ENCODE peak calls at places on chromosomes 16 and 17, in four cellular contexts. One of them, this sample, is unnamed.
A peak's percentile ranks its signal among the peaks of the same experiment; 100 is the strongest.

GRCh38 chr17:44522883-44523671 is 19.9 kb upstream of the GPATCH8 start:
- DNase-seq in IMR-90: peak; percentile 61
- DNase-seq in K562: peak; percentile 60
- DNase-seq in HepG2: peak; percentile 82
- DNase-seq in this sample: peak; percentile 84

GRCh38 chr17:5237541-5238016 is 2.9 kb upstream of the SCIMP start:
- DNase-seq in IMR-90: peak; percentile 50
- DNase-seq in K562: peak; percentile 68
- DNase-seq in HepG2: peak; percentile 81
- DNase-seq in this sample: peak; percentile 78

GRCh38 chr17:50774225-50774803 is 7.0 kb upstream of the ANKRD40CL start:
- DNase-seq in IMR-90: no peak
- DNase-seq in K562: no peak
- DNase-seq in HepG2: no peak
- DNase-seq in this sample: no peak

GRCh38 chr17:17346428-17347233 is 43.5 kb downstream of the NT5M start:
- DNase-seq in IMR-90: no peak
- DNase-seq in K562: no peak
- DNase-seq in HepG2: no peak
- DNase-seq in this sample: no peak

GRCh38 chr17:14741516-14741915 is 440.6 kb downstream of the HS3ST3B1 start:
- DNase-seq in IMR-90: peak; percentile 52
- DNase-seq in K562: no peak
- DNase-seq in HepG2: no peak
- DNase-seq in this sample: no peak

GRCh38 chr17:72031219-72031906 is 89.5 kb upstream of the SOX9 start:
- DNase-seq in IMR-90: no peak
- DNase-seq in K562: no peak
- DNase-seq in HepG2: no peak
- DNase-seq in this sample: no peak

GRCh38 chr17:43418441-43419374 is 19.9 kb downstream of the ARL4D start:
- DNase-seq in IMR-90: peak; percentile 92
- DNase-seq in K562: no peak
- DNase-seq in HepG2: peak; percentile 56
- DNase-seq in this sample: peak; percentile 39

GRCh38 chr16:13982446-13982845 is 62.5 kb downstream of the ERCC4 start:
- DNase-seq in IMR-90: no peak
- DNase-seq in K562: no peak
- DNase-seq in HepG2: no peak
- DNase-seq in this sample: no peak

GRCh38 chr16:89764711-89765201 is 43.4 kb downstream of the ZNF276 start:
- DNase-seq in IMR-90: no peak
- DNase-seq in K562: no peak
- DNase-seq in HepG2: no peak
- DNase-seq in this sample: no peak

GRCh38 chr17:75835315-75835987 is 8.8 kb downstream of the UNC13D start:
- DNase-seq in IMR-90: no peak
- DNase-seq in K562: peak; percentile 62
- DNase-seq in HepG2: no peak
- DNase-seq in this sample: no peak

GRCh38 chr17:6052926-6053325 is 17.3 kb upstream of the WSCD1 start:
- DNase-seq in IMR-90: no peak
- DNase-seq in K562: no peak
- DNase-seq in HepG2: no peak
- DNase-seq in this sample: no peak

GRCh38 chr17:50207792-50208567 is 6.5 kb upstream of the COL1A1 start:
- DNase-seq in IMR-90: no peak
- DNase-seq in K562: no peak
- DNase-seq in HepG2: no peak
- DNase-seq in this sample: no peak

GRCh38 chr16:84031556-84031955 is 11.0 kb downstream of the SLC38A8 start:
- DNase-seq in IMR-90: no peak
- DNase-seq in K562: no peak
- DNase-seq in HepG2: no peak
- DNase-seq in this sample: no peak

GRCh38 chr16:84034516-84034915 is 8.1 kb downstream of the SLC38A8 start:
- DNase-seq in IMR-90: no peak
- DNase-seq in K562: no peak
- DNase-seq in HepG2: no peak
- DNase-seq in this sample: no peak

GRCh38 chr16:84033251-84034195 is 9.1 kb downstream of the SLC38A8 start:
- DNase-seq in IMR-90: no peak
- DNase-seq in K562: no peak
- DNase-seq in HepG2: no peak
- DNase-seq in this sample: no peak

GRCh38 chr16:84029297-84030096 is 13.1 kb downstream of the SLC38A8 start:
- DNase-seq in IMR-90: no peak
- DNase-seq in K562: no peak
- DNase-seq in HepG2: no peak
- DNase-seq in this sample: no peak

GRCh38 chr16:84032458-84033178 is 10.0 kb downstream of the SLC38A8 start:
- DNase-seq in IMR-90: no peak
- DNase-seq in K562: no peak
- DNase-seq in HepG2: no peak
- DNase-seq in this sample: no peak
- TF ChIP-seq BHLHE40 in IMR-90: no peak
- TF ChIP-seq BHLHE40 in K562: no peak
- TF ChIP-seq BHLHE40 in HepG2: no peak
- TF ChIP-seq BHLHE40 in this sample: no peak

GRCh38 chr16:1159973-1160772 is 7.3 kb downstream of the CACNA1H start:
- DNase-seq in IMR-90: no peak
- DNase-seq in K562: peak; percentile 59
- DNase-seq in HepG2: peak; percentile 83
- DNase-seq in this sample: no peak
- TF ChIP-seq BHLHE40 in IMR-90: no peak
- TF ChIP-seq BHLHE40 in K562: no peak
- TF ChIP-seq BHLHE40 in HepG2: no peak
- TF ChIP-seq BHLHE40 in this sample: no peak

GRCh38 chr16:49953090-49953489 is 71.9 kb upstream of the CNEP1R1 start:
- DNase-seq in IMR-90: no peak
- DNase-seq in K562: no peak
- DNase-seq in HepG2: no peak
- DNase-seq in this sample: no peak

GRCh38 chr16:49958474-49958873 is 66.6 kb upstream of the CNEP1R1 start:
- DNase-seq in IMR-90: no peak
- DNase-seq in K562: no peak
- DNase-seq in HepG2: no peak
- DNase-seq in this sample: no peak

GRCh38 chr16:49959552-49960277 is 65.3 kb upstream of the CNEP1R1 start:
- DNase-seq in IMR-90: no peak
- DNase-seq in K562: no peak
- DNase-seq in HepG2: no peak
- DNase-seq in this sample: no peak

GRCh38 chr16:49961087-49961486 is 63.9 kb upstream of the CNEP1R1 start:
- DNase-seq in IMR-90: peak; percentile 3
- DNase-seq in K562: no peak
- DNase-seq in HepG2: no peak
- DNase-seq in this sample: no peak

GRCh38 chr16:49956915-49957314 is 68.1 kb upstream of the CNEP1R1 start:
- DNase-seq in IMR-90: no peak
- DNase-seq in K562: no peak
- DNase-seq in HepG2: no peak
- DNase-seq in this sample: no peak
- TF ChIP-seq BHLHE40 in IMR-90: no peak
- TF ChIP-seq BHLHE40 in K562: no peak
- TF ChIP-seq BHLHE40 in HepG2: no peak
- TF ChIP-seq BHLHE40 in this sample: no peak

DNA sequence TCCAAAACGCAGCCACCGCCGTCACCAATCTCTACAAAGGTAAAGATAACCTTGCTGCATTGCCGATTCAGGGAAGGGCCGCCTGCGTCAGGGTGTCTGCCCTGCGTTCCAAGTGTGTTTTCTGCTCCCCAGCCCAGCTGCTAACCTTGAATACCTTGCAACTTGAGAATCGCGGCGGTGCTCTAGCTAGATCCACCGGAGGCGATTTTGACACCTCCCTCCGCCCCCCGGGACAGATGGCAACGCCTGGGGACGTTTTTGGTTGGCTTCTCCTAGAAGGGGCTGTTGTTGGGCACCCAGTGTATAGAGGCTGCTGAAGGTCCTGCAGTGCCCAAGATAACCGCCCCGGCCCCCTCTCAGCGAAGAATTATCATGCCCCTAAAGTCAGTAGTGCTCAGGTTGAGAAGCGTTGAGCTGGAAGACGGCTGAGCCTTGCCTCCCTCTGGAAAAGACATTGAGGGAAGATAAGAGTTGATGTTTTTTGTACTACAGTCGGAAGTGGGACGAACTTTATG is 1.6 kb downstream of the HAPSTR1 start:
- DNase-seq in IMR-90: no peak
- DNase-seq in K562: no peak
- DNase-seq in HepG2: no peak
- DNase-seq in this sample: no peak
- TF ChIP-seq BHLHE40 in IMR-90: no peak
- TF ChIP-seq BHLHE40 in K562: no peak
- TF ChIP-seq BHLHE40 in HepG2: no peak
- TF ChIP-seq BHLHE40 in this sample: no peak

DNA sequence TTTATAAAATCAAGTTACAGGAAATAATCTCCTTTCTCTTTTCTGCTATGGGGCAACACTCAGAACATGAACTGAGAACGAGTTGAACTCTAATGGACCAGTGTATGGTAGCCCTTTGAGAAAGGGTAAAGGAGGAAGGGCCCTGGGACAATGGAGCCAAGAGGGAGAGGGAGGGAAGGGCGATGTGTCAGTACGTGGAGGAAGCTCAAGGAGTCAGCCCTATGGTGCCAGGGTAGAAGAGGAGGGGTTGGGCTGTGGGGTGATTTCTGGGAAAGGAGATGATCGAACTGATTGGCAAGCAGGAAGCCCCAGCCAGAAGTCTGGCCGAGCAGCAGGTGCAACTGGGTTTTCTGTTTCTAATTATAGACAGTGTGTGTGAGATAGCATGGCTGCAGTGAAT is 4.3 kb upstream of the WIPI1 start:
- DNase-seq in IMR-90: no peak
- DNase-seq in K562: no peak
- DNase-seq in HepG2: no peak
- DNase-seq in this sample: no peak
- TF ChIP-seq BHLHE40 in IMR-90: no peak
- TF ChIP-seq BHLHE40 in K562: no peak
- TF ChIP-seq BHLHE40 in HepG2: no peak
- TF ChIP-seq BHLHE40 in this sample: no peak

GRCh38 chr17:58312021-58312630 is 16.5 kb downstream of the TSPOAP1 start:
- DNase-seq in IMR-90: no peak
- DNase-seq in K562: no peak
- DNase-seq in HepG2: no peak
- DNase-seq in this sample: no peak
- TF ChIP-seq BHLHE40 in IMR-90: no peak
- TF ChIP-seq BHLHE40 in K562: no peak
- TF ChIP-seq BHLHE40 in HepG2: no peak
- TF ChIP-seq BHLHE40 in this sample: no peak

GRCh38 chr16:85426806-85427205 is 186.3 kb upstream of the GSE1 start:
- DNase-seq in IMR-90: no peak
- DNase-seq in K562: no peak
- DNase-seq in HepG2: no peak
- DNase-seq in this sample: no peak

GRCh38 chr16:85423631-85424030 is 189.5 kb upstream of the GSE1 start:
- DNase-seq in IMR-90: no peak
- DNase-seq in K562: no peak
- DNase-seq in HepG2: no peak
- DNase-seq in this sample: no peak

GRCh38 chr16:85424260-85425060 is 188.7 kb upstream of the GSE1 start:
- DNase-seq in IMR-90: no peak
- DNase-seq in K562: no peak
- DNase-seq in HepG2: no peak
- DNase-seq in this sample: no peak

GRCh38 chr16:85423186-85423550 is 190.0 kb upstream of the GSE1 start:
- DNase-seq in IMR-90: no peak
- DNase-seq in K562: no peak
- DNase-seq in HepG2: no peak
- DNase-seq in this sample: no peak

DNA sequence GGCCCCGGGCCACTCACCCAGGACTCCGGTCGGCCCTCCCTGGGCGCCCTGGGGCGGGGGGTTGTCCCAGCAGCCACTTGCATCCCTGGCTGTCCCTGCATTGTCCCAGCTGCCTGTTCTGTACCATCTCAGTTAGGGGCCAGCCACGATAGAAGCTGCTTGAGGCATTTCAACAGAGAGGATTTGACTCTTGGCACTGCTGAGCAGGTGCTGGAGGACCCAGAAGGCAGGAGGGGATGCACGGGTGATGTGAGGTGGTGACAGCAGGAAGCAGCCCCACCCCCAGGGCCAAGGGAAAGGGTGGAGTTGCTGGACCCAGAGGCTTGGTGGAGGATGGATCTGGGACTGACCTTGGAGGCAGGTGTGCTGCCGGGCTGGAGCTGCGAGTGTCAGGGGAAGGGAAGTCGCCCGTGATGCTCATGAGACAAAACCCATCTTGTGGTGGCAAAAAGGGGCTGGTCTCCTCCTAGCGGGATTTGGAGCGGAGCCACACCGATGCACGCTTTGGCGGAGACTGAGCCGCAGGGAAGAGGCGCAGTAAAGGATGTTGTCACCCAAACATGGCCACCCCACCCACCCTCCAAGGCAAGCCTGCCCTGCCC is 188.0 kb upstream of the GSE1 start:
- DNase-seq in IMR-90: no peak
- DNase-seq in K562: no peak
- DNase-seq in HepG2: no peak
- DNase-seq in this sample: no peak
- TF ChIP-seq BHLHE40 in IMR-90: no peak
- TF ChIP-seq BHLHE40 in K562: no peak
- TF ChIP-seq BHLHE40 in HepG2: no peak
- TF ChIP-seq BHLHE40 in this sample: no peak

DNA sequence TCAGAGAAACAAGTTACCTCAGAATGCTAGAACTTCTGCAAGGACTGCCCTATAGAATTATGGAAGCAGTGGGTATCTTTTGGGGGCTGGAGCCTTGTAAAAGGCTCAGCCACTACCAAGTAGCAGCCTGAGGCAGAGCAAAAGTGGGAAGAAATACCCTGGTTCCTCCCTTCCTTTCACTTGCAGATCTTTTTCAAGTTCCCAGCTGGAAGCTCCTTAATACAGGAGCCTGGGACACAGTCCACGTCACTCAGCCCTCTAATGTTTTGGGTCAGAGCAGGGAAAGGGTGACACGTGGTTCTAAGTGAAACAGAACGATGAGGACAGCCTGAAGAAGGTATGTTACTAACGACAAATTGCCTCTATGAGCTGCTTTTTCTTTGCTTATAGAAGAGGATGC is 93.1 kb downstream of the CNTNAP4 start:
- DNase-seq in IMR-90: no peak
- DNase-seq in K562: no peak
- DNase-seq in HepG2: no peak
- DNase-seq in this sample: no peak
- TF ChIP-seq BHLHE40 in IMR-90: no peak
- TF ChIP-seq BHLHE40 in K562: no peak
- TF ChIP-seq BHLHE40 in HepG2: no peak
- TF ChIP-seq BHLHE40 in this sample: no peak